ENCODE peak calls at places on chromosomes 13 and 19, in four cellular contexts. One of them, this sample, is unnamed.

GRCh38 chr13:23506071-23506820 is 64.0 kb upstream of the TNFRSF19 start:
- DNase-seq in CD4-positive, alpha-beta T cell: no peak
- DNase-seq in B cell: no peak
- DNase-seq in left lung: no peak
- DNase-seq in this sample: no peak

GRCh38 chr19:35216026-35216832 is 12.3 kb downstream of the FAM187B start:
- DNase-seq in CD4-positive, alpha-beta T cell: no peak
- DNase-seq in B cell: no peak
- DNase-seq in left lung: no peak
- DNase-seq in this sample: no peak

GRCh38 chr13:43698743-43699142 is 88.0 kb downstream of the ENOX1 start:
- DNase-seq in B cell: no peak
- DNase-seq in CD4-positive, alpha-beta T cell: no peak
- DNase-seq in left lung: no peak
- DNase-seq in this sample: no peak

GRCh38 chr13:34842466-34842865 is 99.6 kb upstream of the NBEA start:
- DNase-seq in left lung: no peak
- DNase-seq in B cell: no peak
- DNase-seq in CD4-positive, alpha-beta T cell: no peak
- DNase-seq in this sample: no peak

GRCh38 chr19:4304509-4305252 is at the start of gene FSD1:
- DNase-seq in B cell: peak
- DNase-seq in CD4-positive, alpha-beta T cell: peak
- DNase-seq in left lung: no peak
- DNase-seq in this sample: peak

GRCh38 chr13:87035538-87035937 is 635.6 kb upstream of the SLITRK5 start:
- DNase-seq in CD4-positive, alpha-beta T cell: no peak
- DNase-seq in left lung: no peak
- DNase-seq in B cell: no peak
- DNase-seq in this sample: no peak

GRCh38 chr19:21422244-21422643 is 25.3 kb downstream of the ZNF493 start:
- DNase-seq in B cell: no peak
- DNase-seq in left lung: no peak
- DNase-seq in CD4-positive, alpha-beta T cell: no peak
- DNase-seq in this sample: no peak

GRCh38 chr13:94272038-94272437 is 207.4 kb downstream of the DCT start:
- DNase-seq in B cell: no peak
- DNase-seq in left lung: no peak
- DNase-seq in CD4-positive, alpha-beta T cell: no peak
- DNase-seq in this sample: no peak

GRCh38 chr13:80727321-80727975 is 386.5 kb upstream of the SPRY2 start:
- DNase-seq in CD4-positive, alpha-beta T cell: no peak
- DNase-seq in B cell: no peak
- DNase-seq in left lung: no peak
- DNase-seq in this sample: no peak

GRCh38 chr19:55437410-55437809 is 5.7 kb downstream of the SHISA7 start:
- DNase-seq in CD4-positive, alpha-beta T cell: no peak
- DNase-seq in B cell: no peak
- DNase-seq in left lung: peak
- DNase-seq in this sample: no peak

GRCh38 chr19:2475702-2476450 is at the start of gene GADD45B:
- DNase-seq in B cell: peak
- DNase-seq in CD4-positive, alpha-beta T cell: peak
- DNase-seq in left lung: peak
- DNase-seq in this sample: peak

GRCh38 chr13:63690672-63691071 is 2275.0 kb upstream of the PCDH20 start:
- DNase-seq in left lung: no peak
- DNase-seq in CD4-positive, alpha-beta T cell: no peak
- DNase-seq in B cell: no peak
- DNase-seq in this sample: no peak

GRCh38 chr19:47486900-47487299 is 2.9 kb upstream of the KPTN start:
- DNase-seq in B cell: no peak
- DNase-seq in CD4-positive, alpha-beta T cell: no peak
- DNase-seq in left lung: no peak
- DNase-seq in this sample: no peak

GRCh38 chr19:47485210-47485609 is 1.2 kb upstream of the KPTN start:
- DNase-seq in left lung: no peak
- DNase-seq in B cell: no peak
- DNase-seq in CD4-positive, alpha-beta T cell: no peak
- DNase-seq in this sample: no peak

GRCh38 chr19:47481460-47482052 is 2.5 kb downstream of the KPTN start:
- DNase-seq in B cell: no peak
- DNase-seq in left lung: no peak
- DNase-seq in CD4-positive, alpha-beta T cell: no peak
- DNase-seq in this sample: no peak

GRCh38 chr19:47483200-47483599 is 819 bp downstream of the KPTN start:
- DNase-seq in CD4-positive, alpha-beta T cell: no peak
- DNase-seq in left lung: no peak
- DNase-seq in B cell: no peak
- DNase-seq in this sample: no peak

DNA sequence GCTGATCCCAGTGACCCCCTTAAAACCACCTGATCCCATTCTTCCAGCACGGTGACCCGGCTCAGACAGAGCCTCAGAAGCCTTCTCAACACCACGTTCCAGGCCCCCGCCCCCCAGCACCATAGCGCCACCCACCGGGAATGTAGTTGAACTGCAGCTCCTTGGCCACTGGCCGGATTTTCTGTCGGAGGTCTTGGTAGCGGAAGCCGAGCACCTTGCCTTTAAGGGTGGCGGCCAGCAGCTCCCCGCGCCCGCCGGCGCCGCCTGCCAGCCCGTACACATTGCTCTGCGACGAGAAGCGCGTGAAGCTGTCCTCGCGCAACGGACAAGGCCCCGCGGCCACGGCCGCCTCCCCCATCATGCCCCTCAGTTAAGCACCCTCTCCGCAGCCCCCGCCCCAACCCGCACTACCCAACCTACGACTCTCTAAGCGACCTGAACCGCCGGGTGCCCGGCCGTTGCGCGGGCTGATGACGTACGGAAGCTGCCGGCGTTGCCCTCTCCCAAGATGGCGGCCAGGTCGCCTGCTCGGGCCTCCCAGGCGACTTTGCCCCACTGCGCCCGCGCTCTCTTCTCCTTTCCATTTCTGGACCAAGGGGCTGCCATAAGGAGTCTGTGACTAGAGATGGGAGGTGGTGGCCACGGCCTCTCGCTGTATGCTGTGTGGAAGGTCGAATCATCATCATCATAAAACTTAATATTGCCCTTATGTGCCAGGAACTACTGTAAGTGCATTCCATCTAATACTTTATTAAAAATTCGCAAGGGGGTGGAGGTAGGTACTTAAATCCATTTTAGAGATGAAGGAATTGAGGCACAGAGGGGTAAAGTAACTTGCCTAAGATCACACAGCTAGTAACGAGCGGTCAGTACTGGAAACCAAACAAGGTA is at the start of gene KPTN:
- DNase-seq in left lung: peak
- DNase-seq in B cell: peak
- DNase-seq in CD4-positive, alpha-beta T cell: peak
- DNase-seq in this sample: peak
- TF ChIP-seq CTCF in left lung: peak
- TF ChIP-seq CTCF in B cell: peak
- TF ChIP-seq CTCF in CD4-positive, alpha-beta T cell: peak
- TF ChIP-seq CTCF in this sample: peak

GRCh38 chr19:43622070-43622469 is 2.6 kb upstream of the ZNF428 start:
- DNase-seq in CD4-positive, alpha-beta T cell: no peak
- DNase-seq in B cell: no peak
- DNase-seq in left lung: no peak
- DNase-seq in this sample: no peak

GRCh38 chr19:43616954-43617353 is 2.5 kb downstream of the ZNF428 start:
- DNase-seq in B cell: no peak
- DNase-seq in CD4-positive, alpha-beta T cell: no peak
- DNase-seq in left lung: no peak
- DNase-seq in this sample: no peak

GRCh38 chr19:43620061-43621001 is 902 bp upstream of the ZNF428 start:
- DNase-seq in left lung: no peak
- DNase-seq in CD4-positive, alpha-beta T cell: peak
- DNase-seq in B cell: no peak
- DNase-seq in this sample: no peak

GRCh38 chr19:43618921-43619261 is 538 bp downstream of the ZNF428 start:
- DNase-seq in CD4-positive, alpha-beta T cell: no peak
- DNase-seq in B cell: no peak
- DNase-seq in left lung: no peak
- DNase-seq in this sample: peak

DNA sequence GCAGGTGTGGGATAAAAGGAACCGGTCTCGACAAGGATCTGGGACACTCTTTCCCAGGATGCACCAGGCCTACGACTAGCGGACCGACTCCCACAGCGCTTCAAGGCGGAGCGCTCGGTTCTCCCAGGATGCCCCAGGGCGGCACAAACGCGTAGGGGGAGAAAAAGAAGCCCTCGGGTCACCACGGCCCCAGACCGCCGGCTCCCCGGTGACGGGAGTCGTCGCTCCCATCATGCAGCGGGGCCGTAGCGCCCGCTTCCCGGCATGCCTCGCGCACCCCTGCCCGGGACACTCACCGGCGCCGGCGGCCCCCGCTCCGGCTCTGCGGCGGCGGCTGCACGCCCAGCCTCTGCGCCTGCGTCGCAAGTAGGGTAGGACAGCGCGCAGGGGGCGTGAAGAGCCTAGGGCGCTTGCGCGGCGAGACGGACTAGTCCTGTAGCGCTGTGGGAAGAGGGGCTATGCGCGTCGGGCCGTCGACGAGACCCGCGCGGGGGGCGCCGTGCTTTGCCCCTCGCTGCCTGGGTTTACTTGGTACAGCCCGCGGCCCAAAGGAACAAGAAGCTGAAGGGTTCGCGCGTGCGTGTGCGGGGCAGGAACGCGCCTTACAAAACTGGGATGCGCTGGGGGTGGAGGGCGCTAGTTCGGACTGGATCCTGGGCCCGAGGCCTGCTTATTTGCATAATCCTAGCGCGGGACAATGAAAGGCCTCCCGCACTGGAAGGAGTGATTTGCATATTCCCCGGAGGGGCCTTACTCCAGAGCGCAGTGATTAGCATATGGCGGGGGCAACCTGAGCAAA is at the start of gene ZNF428:
- DNase-seq in CD4-positive, alpha-beta T cell: peak
- DNase-seq in B cell: peak
- DNase-seq in left lung: peak
- DNase-seq in this sample: peak
- TF ChIP-seq CTCF in CD4-positive, alpha-beta T cell: no peak
- TF ChIP-seq CTCF in B cell: no peak
- TF ChIP-seq CTCF in left lung: no peak
- TF ChIP-seq CTCF in this sample: no peak

DNA sequence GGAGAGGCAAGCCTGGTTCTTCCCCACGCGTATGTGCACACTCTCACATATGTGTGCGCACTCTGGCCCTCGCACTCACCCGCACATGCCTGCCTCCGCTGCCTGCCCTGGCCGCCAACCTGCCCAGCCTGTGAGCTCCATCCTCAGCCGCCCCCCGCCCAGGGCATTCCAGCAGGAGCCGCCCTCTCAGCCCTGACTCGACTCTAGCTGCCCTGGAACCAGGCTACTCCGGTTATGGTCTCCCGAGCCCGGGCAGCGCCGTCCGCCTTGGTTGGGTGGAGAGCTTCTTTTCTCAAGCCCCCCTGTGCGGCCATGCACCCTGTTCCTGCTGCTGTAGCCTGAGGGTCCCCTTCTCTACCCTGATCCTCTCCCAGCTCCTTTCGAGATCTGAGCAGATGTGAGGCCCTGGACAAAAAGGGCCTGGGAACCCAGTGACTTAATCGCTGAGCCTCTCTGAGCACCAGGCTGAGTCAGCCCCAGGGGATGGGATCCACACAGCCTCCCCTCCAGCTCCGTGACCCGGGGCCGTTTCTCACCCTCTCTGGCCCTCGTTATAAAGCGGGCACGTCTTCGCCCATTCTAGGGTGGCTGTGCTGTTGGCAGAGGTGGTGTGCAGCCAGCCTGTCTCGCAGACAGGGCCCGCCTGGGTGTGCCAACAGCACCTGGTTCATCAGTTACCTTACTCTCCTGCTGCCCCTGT is 191.5 kb downstream of the TEX29 start:
- DNase-seq in B cell: no peak
- DNase-seq in CD4-positive, alpha-beta T cell: no peak
- DNase-seq in left lung: no peak
- DNase-seq in this sample: no peak
- TF ChIP-seq CTCF in B cell: no peak
- TF ChIP-seq CTCF in CD4-positive, alpha-beta T cell: no peak
- TF ChIP-seq CTCF in left lung: no peak
- TF ChIP-seq CTCF in this sample: no peak

DNA sequence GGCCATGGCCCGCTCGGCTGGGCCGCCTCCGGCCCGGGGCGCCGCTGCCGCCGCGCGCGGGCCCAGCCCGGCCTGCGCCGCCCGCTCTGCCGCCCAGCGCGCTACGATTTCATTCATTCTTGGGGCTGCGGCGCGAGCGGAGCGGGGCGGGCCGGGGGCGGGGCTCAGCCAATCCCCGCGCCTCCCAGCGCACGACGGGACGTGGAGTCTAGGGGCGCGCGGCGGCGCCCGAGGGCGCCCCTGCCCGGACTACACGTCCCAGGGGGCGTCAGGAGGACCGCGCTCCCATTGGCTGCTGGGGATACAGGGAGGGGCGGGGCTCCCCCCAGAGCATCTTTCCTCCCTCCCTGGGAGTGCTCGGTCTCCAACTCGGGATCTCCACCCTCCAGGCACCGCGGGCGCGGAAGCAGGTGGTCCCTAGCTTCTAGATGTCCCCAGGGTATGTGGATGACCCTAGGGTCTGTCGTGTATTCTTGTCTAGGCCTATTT is 5.6 kb upstream of the DPF1 start:
- DNase-seq in left lung: no peak
- DNase-seq in CD4-positive, alpha-beta T cell: peak
- DNase-seq in B cell: peak
- DNase-seq in this sample: peak
- TF ChIP-seq CTCF in left lung: no peak
- TF ChIP-seq CTCF in CD4-positive, alpha-beta T cell: no peak
- TF ChIP-seq CTCF in B cell: no peak
- TF ChIP-seq CTCF in this sample: peak

GRCh38 chr19:13034636-13035035 is 39.4 kb downstream of the NFIX start:
- DNase-seq in CD4-positive, alpha-beta T cell: no peak
- DNase-seq in B cell: no peak
- DNase-seq in left lung: no peak
- DNase-seq in this sample: no peak

GRCh38 chr19:13037718-13038117 is 42.4 kb downstream of the NFIX start:
- DNase-seq in CD4-positive, alpha-beta T cell: no peak
- DNase-seq in left lung: no peak
- DNase-seq in B cell: no peak
- DNase-seq in this sample: no peak

GRCh38 chr19:13035820-13036365 is 40.6 kb downstream of the NFIX start:
- DNase-seq in CD4-positive, alpha-beta T cell: no peak
- DNase-seq in left lung: no peak
- DNase-seq in B cell: no peak
- DNase-seq in this sample: no peak

GRCh38 chr19:13037161-13037560 is 41.9 kb downstream of the NFIX start:
- DNase-seq in CD4-positive, alpha-beta T cell: no peak
- DNase-seq in B cell: no peak
- DNase-seq in left lung: no peak
- DNase-seq in this sample: no peak

GRCh38 chr19:13036366-13036976 is 41.2 kb downstream of the NFIX start:
- DNase-seq in CD4-positive, alpha-beta T cell: no peak
- DNase-seq in B cell: no peak
- DNase-seq in left lung: peak
- DNase-seq in this sample: no peak
- TF ChIP-seq CTCF in CD4-positive, alpha-beta T cell: no peak
- TF ChIP-seq CTCF in B cell: no peak
- TF ChIP-seq CTCF in left lung: no peak
- TF ChIP-seq CTCF in this sample: no peak